ENCODE peak calls at places on chromosomes 13 and 19, in eight cellular contexts. One of them, this sample, is unnamed.

GRCh38 chr19:17073869-17074627 is 1.2 kb downstream of the HAUS8 start:
- DNase-seq in adrenal gland: peak; percentile 59
- DNase-seq in tibial nerve: no peak
- DNase-seq in effector memory CD4-positive, alpha-beta T cell: no peak
- DNase-seq in hepatocyte: no peak
- DNase-seq in stomach: no peak
- DNase-seq in breast epithelium: no peak
- DNase-seq in sigmoid colon: no peak
- DNase-seq in this sample: no peak

GRCh38 chr19:43486412-43486811 is 18.1 kb downstream of the PHLDB3 start:
- DNase-seq in hepatocyte: no peak
- DNase-seq in effector memory CD4-positive, alpha-beta T cell: no peak
- DNase-seq in sigmoid colon: no peak
- DNase-seq in tibial nerve: no peak
- DNase-seq in adrenal gland: no peak
- DNase-seq in breast epithelium: no peak
- DNase-seq in stomach: no peak
- DNase-seq in this sample: no peak

GRCh38 chr13:44759222-44759721 is 183.1 kb upstream of the TSC22D1 start:
- DNase-seq in breast epithelium: no peak
- DNase-seq in hepatocyte: peak; percentile 25
- DNase-seq in stomach: peak; percentile 41
- DNase-seq in sigmoid colon: no peak
- DNase-seq in effector memory CD4-positive, alpha-beta T cell: no peak
- DNase-seq in adrenal gland: no peak
- DNase-seq in tibial nerve: no peak
- DNase-seq in this sample: no peak

GRCh38 chr19:38850976-38851621 is 1.3 kb upstream of the HNRNPL start:
- DNase-seq in effector memory CD4-positive, alpha-beta T cell: peak; percentile 26
- DNase-seq in breast epithelium: no peak
- DNase-seq in sigmoid colon: peak; percentile 80
- DNase-seq in adrenal gland: peak; percentile 63
- DNase-seq in hepatocyte: peak; percentile 41
- DNase-seq in stomach: no peak
- DNase-seq in tibial nerve: no peak
- DNase-seq in this sample: no peak

GRCh38 chr13:60619461-60619860 is 222.4 kb downstream of the TDRD3 start:
- DNase-seq in effector memory CD4-positive, alpha-beta T cell: no peak
- DNase-seq in adrenal gland: no peak
- DNase-seq in hepatocyte: no peak
- DNase-seq in sigmoid colon: no peak
- DNase-seq in breast epithelium: no peak
- DNase-seq in tibial nerve: no peak
- DNase-seq in stomach: no peak
- DNase-seq in this sample: no peak

GRCh38 chr19:632228-633067 is 889 bp downstream of the POLRMT start:
- DNase-seq in tibial nerve: peak; percentile 52
- DNase-seq in breast epithelium: no peak
- DNase-seq in effector memory CD4-positive, alpha-beta T cell: no peak
- DNase-seq in adrenal gland: peak; percentile 76
- DNase-seq in stomach: no peak
- DNase-seq in sigmoid colon: no peak
- DNase-seq in hepatocyte: peak; percentile 75
- DNase-seq in this sample: peak; percentile 49

GRCh38 chr19:16661480-16662034 is 618 bp downstream of the TMEM38A start:
- DNase-seq in breast epithelium: no peak
- DNase-seq in tibial nerve: peak; percentile 17
- DNase-seq in effector memory CD4-positive, alpha-beta T cell: no peak
- DNase-seq in stomach: peak; percentile 33
- DNase-seq in adrenal gland: peak; percentile 49
- DNase-seq in sigmoid colon: peak; percentile 76
- DNase-seq in hepatocyte: peak; percentile 24
- DNase-seq in this sample: no peak

GRCh38 chr13:66424417-66424816 is 805.7 kb downstream of the PCDH9 start:
- DNase-seq in hepatocyte: no peak
- DNase-seq in stomach: no peak
- DNase-seq in sigmoid colon: no peak
- DNase-seq in adrenal gland: no peak
- DNase-seq in tibial nerve: no peak
- DNase-seq in effector memory CD4-positive, alpha-beta T cell: no peak
- DNase-seq in breast epithelium: no peak
- DNase-seq in this sample: peak; percentile 43

GRCh38 chr13:79776538-79776937 is 295.6 kb downstream of the NDFIP2 start:
- DNase-seq in effector memory CD4-positive, alpha-beta T cell: no peak
- DNase-seq in breast epithelium: no peak
- DNase-seq in tibial nerve: no peak
- DNase-seq in sigmoid colon: no peak
- DNase-seq in hepatocyte: no peak
- DNase-seq in stomach: no peak
- DNase-seq in adrenal gland: no peak
- DNase-seq in this sample: no peak

GRCh38 chr13:27006519-27007161 is 165.0 kb downstream of the USP12 start:
- DNase-seq in hepatocyte: peak; percentile 63
- DNase-seq in sigmoid colon: peak; percentile 70
- DNase-seq in effector memory CD4-positive, alpha-beta T cell: no peak
- DNase-seq in adrenal gland: no peak
- DNase-seq in breast epithelium: no peak
- DNase-seq in stomach: peak; percentile 54
- DNase-seq in tibial nerve: no peak
- DNase-seq in this sample: no peak

GRCh38 chr13:42798118-42798517 is 16.7 kb downstream of the FAM216B start:
- DNase-seq in effector memory CD4-positive, alpha-beta T cell: no peak
- DNase-seq in adrenal gland: no peak
- DNase-seq in stomach: no peak
- DNase-seq in sigmoid colon: no peak
- DNase-seq in breast epithelium: no peak
- DNase-seq in hepatocyte: no peak
- DNase-seq in tibial nerve: no peak
- DNase-seq in this sample: no peak

GRCh38 chr13:95641291-95641811 is 3.2 kb downstream of the DZIP1 start:
- DNase-seq in effector memory CD4-positive, alpha-beta T cell: no peak
- DNase-seq in breast epithelium: no peak
- DNase-seq in sigmoid colon: peak; percentile 76
- DNase-seq in hepatocyte: peak; percentile 10
- DNase-seq in adrenal gland: no peak
- DNase-seq in stomach: no peak
- DNase-seq in tibial nerve: no peak
- DNase-seq in this sample: no peak
- H3K27ac ChIP-seq in effector memory CD4-positive, alpha-beta T cell: no peak overlapping the region
- H3K27ac ChIP-seq in breast epithelium: peak overlapping the region; percentile 19
- H3K27ac ChIP-seq in sigmoid colon: peak overlapping the region; percentile 47
- H3K27ac ChIP-seq in hepatocyte: no peak overlapping the region
- H3K27ac ChIP-seq in adrenal gland: no peak overlapping the region
- H3K27ac ChIP-seq in stomach: no peak overlapping the region
- H3K27ac ChIP-seq in tibial nerve: no peak overlapping the region
- H3K27ac ChIP-seq in this sample: no peak overlapping the region

GRCh38 chr19:6378036-6378435 is 2.3 kb upstream of the PSPN start:
- DNase-seq in hepatocyte: peak; percentile 63
- DNase-seq in adrenal gland: no peak
- DNase-seq in effector memory CD4-positive, alpha-beta T cell: no peak
- DNase-seq in stomach: no peak
- DNase-seq in sigmoid colon: no peak
- DNase-seq in tibial nerve: no peak
- DNase-seq in breast epithelium: no peak
- DNase-seq in this sample: peak; percentile 6
- H3K27ac ChIP-seq in hepatocyte: peak overlapping the region; percentile 55
- H3K27ac ChIP-seq in adrenal gland: no peak overlapping the region
- H3K27ac ChIP-seq in effector memory CD4-positive, alpha-beta T cell: no peak overlapping the region
- H3K27ac ChIP-seq in stomach: no peak overlapping the region
- H3K27ac ChIP-seq in sigmoid colon: peak overlapping the region; percentile 35
- H3K27ac ChIP-seq in tibial nerve: peak overlapping the region; percentile 31
- H3K27ac ChIP-seq in breast epithelium: no peak overlapping the region
- H3K27ac ChIP-seq in this sample: no peak overlapping the region

DNA sequence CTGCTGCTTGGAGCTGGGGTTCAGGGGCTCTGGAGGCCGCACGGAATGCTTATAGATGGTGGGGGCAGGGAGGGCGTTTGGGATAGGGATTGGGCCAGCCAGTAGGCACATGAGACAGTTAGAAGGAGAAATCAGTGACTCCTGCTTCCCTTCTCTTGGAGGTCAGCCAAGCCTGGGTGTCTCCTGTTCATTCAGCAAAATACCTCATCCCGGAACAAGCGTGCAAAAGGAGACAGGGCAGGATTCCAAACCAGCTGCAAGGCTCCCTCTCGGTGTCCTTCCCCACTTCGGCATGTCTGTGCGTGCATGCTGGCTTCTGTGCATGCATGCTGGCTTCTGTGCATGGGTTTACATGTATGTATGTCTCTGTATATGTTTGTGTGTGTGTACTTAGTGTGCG is 37.3 kb upstream of the PEPD start:
- DNase-seq in adrenal gland: no peak
- DNase-seq in tibial nerve: peak; percentile 6
- DNase-seq in stomach: no peak
- DNase-seq in sigmoid colon: peak; percentile 43
- DNase-seq in effector memory CD4-positive, alpha-beta T cell: no peak
- DNase-seq in hepatocyte: no peak
- DNase-seq in breast epithelium: peak; percentile 31
- DNase-seq in this sample: peak; percentile 28
- H3K27ac ChIP-seq in adrenal gland: no peak overlapping the region
- H3K27ac ChIP-seq in tibial nerve: no peak overlapping the region
- H3K27ac ChIP-seq in stomach: no peak overlapping the region
- H3K27ac ChIP-seq in sigmoid colon: no peak overlapping the region
- H3K27ac ChIP-seq in effector memory CD4-positive, alpha-beta T cell: no peak overlapping the region
- H3K27ac ChIP-seq in hepatocyte: no peak overlapping the region
- H3K27ac ChIP-seq in breast epithelium: no peak overlapping the region
- H3K27ac ChIP-seq in this sample: no peak overlapping the region

GRCh38 chr19:8396185-8396562 is 6.0 kb downstream of the RAB11B start:
- DNase-seq in stomach: no peak
- DNase-seq in sigmoid colon: no peak
- DNase-seq in adrenal gland: no peak
- DNase-seq in effector memory CD4-positive, alpha-beta T cell: no peak
- DNase-seq in breast epithelium: no peak
- DNase-seq in hepatocyte: no peak
- DNase-seq in tibial nerve: no peak
- DNase-seq in this sample: no peak

GRCh38 chr19:8395621-8396082 is 5.5 kb downstream of the RAB11B start:
- DNase-seq in adrenal gland: no peak
- DNase-seq in sigmoid colon: no peak
- DNase-seq in breast epithelium: no peak
- DNase-seq in hepatocyte: no peak
- DNase-seq in effector memory CD4-positive, alpha-beta T cell: no peak
- DNase-seq in tibial nerve: no peak
- DNase-seq in stomach: no peak
- DNase-seq in this sample: no peak

GRCh38 chr19:8397746-8398721 is 7.9 kb downstream of the RAB11B start:
- DNase-seq in adrenal gland: no peak
- DNase-seq in hepatocyte: no peak
- DNase-seq in breast epithelium: no peak
- DNase-seq in effector memory CD4-positive, alpha-beta T cell: no peak
- DNase-seq in tibial nerve: no peak
- DNase-seq in sigmoid colon: no peak
- DNase-seq in stomach: no peak
- DNase-seq in this sample: no peak

GRCh38 chr19:8397291-8397690 is 7.1 kb downstream of the RAB11B start:
- DNase-seq in tibial nerve: no peak
- DNase-seq in effector memory CD4-positive, alpha-beta T cell: no peak
- DNase-seq in stomach: no peak
- DNase-seq in breast epithelium: no peak
- DNase-seq in hepatocyte: no peak
- DNase-seq in sigmoid colon: no peak
- DNase-seq in adrenal gland: no peak
- DNase-seq in this sample: no peak

GRCh38 chr19:8396563-8397203 is 6.5 kb downstream of the RAB11B start:
- DNase-seq in effector memory CD4-positive, alpha-beta T cell: peak; percentile 64
- DNase-seq in adrenal gland: peak; percentile 77
- DNase-seq in hepatocyte: peak; percentile 64
- DNase-seq in breast epithelium: peak; percentile 79
- DNase-seq in tibial nerve: peak; percentile 43
- DNase-seq in stomach: peak; percentile 75
- DNase-seq in sigmoid colon: peak; percentile 86
- DNase-seq in this sample: peak; percentile 60
- H3K27ac ChIP-seq in effector memory CD4-positive, alpha-beta T cell: no peak overlapping the region
- H3K27ac ChIP-seq in adrenal gland: no peak overlapping the region
- H3K27ac ChIP-seq in hepatocyte: peak overlapping the region; percentile 4
- H3K27ac ChIP-seq in breast epithelium: peak overlapping the region; percentile 100
- H3K27ac ChIP-seq in tibial nerve: peak overlapping the region; percentile 57
- H3K27ac ChIP-seq in stomach: no peak overlapping the region
- H3K27ac ChIP-seq in sigmoid colon: no peak overlapping the region
- H3K27ac ChIP-seq in this sample: no peak overlapping the region

GRCh38 chr19:41327076-41327475 is 17.1 kb downstream of the CCDC97 start:
- DNase-seq in effector memory CD4-positive, alpha-beta T cell: no peak
- DNase-seq in sigmoid colon: no peak
- DNase-seq in stomach: no peak
- DNase-seq in breast epithelium: no peak
- DNase-seq in adrenal gland: no peak
- DNase-seq in hepatocyte: no peak
- DNase-seq in tibial nerve: no peak
- DNase-seq in this sample: no peak

GRCh38 chr19:41327499-41328156 is 17.7 kb downstream of the CCDC97 start:
- DNase-seq in hepatocyte: no peak
- DNase-seq in breast epithelium: peak; percentile 78
- DNase-seq in adrenal gland: peak; percentile 62
- DNase-seq in effector memory CD4-positive, alpha-beta T cell: peak; percentile 97
- DNase-seq in stomach: peak; percentile 87
- DNase-seq in tibial nerve: no peak
- DNase-seq in sigmoid colon: no peak
- DNase-seq in this sample: peak; percentile 77

GRCh38 chr19:41330476-41330875 is 20.5 kb downstream of the CCDC97 start:
- DNase-seq in hepatocyte: no peak
- DNase-seq in effector memory CD4-positive, alpha-beta T cell: no peak
- DNase-seq in sigmoid colon: no peak
- DNase-seq in adrenal gland: no peak
- DNase-seq in stomach: no peak
- DNase-seq in tibial nerve: no peak
- DNase-seq in breast epithelium: no peak
- DNase-seq in this sample: no peak

GRCh38 chr19:41328157-41328817 is 18.3 kb downstream of the CCDC97 start:
- DNase-seq in hepatocyte: no peak
- DNase-seq in breast epithelium: no peak
- DNase-seq in tibial nerve: no peak
- DNase-seq in stomach: no peak
- DNase-seq in adrenal gland: peak; percentile 22
- DNase-seq in sigmoid colon: no peak
- DNase-seq in effector memory CD4-positive, alpha-beta T cell: no peak
- DNase-seq in this sample: no peak

GRCh38 chr19:41328818-41329220 is 18.8 kb downstream of the CCDC97 start:
- DNase-seq in breast epithelium: no peak
- DNase-seq in effector memory CD4-positive, alpha-beta T cell: no peak
- DNase-seq in stomach: no peak
- DNase-seq in tibial nerve: no peak
- DNase-seq in adrenal gland: no peak
- DNase-seq in hepatocyte: no peak
- DNase-seq in sigmoid colon: no peak
- DNase-seq in this sample: no peak
- H3K27ac ChIP-seq in breast epithelium: peak overlapping the region; percentile 81
- H3K27ac ChIP-seq in effector memory CD4-positive, alpha-beta T cell: peak overlapping the region; percentile 87
- H3K27ac ChIP-seq in stomach: peak overlapping the region; percentile 47
- H3K27ac ChIP-seq in tibial nerve: peak overlapping the region; percentile 83
- H3K27ac ChIP-seq in adrenal gland: peak overlapping the region; percentile 39
- H3K27ac ChIP-seq in hepatocyte: no peak overlapping the region
- H3K27ac ChIP-seq in sigmoid colon: no peak overlapping the region
- H3K27ac ChIP-seq in this sample: no peak overlapping the region

DNA sequence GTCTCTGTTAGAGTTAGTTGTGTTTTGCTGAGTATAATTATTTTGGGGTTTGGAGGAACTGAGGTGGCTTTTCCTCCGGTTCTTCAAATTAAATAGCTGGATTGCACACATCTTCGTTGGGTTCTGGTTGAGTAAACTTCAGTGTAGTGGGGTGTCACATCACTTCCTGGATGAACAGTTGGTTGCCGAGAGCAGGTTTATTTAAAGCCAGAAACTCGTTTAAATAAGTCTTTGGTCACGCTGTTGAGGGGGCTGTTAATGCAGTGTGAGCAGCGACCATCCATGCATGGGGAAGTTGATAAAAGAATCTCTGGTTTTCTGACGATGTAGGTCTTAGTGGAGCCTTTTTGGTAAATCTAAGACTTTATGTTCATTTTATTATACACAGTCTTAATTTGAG is 351.2 kb upstream of the ARGLU1 start:
- DNase-seq in stomach: no peak
- DNase-seq in effector memory CD4-positive, alpha-beta T cell: no peak
- DNase-seq in tibial nerve: no peak
- DNase-seq in breast epithelium: no peak
- DNase-seq in adrenal gland: no peak
- DNase-seq in sigmoid colon: no peak
- DNase-seq in hepatocyte: no peak
- DNase-seq in this sample: no peak
- H3K27ac ChIP-seq in stomach: no peak overlapping the region
- H3K27ac ChIP-seq in effector memory CD4-positive, alpha-beta T cell: no peak overlapping the region
- H3K27ac ChIP-seq in tibial nerve: peak overlapping the region; percentile 91
- H3K27ac ChIP-seq in breast epithelium: peak overlapping the region; percentile 52
- H3K27ac ChIP-seq in adrenal gland: no peak overlapping the region
- H3K27ac ChIP-seq in sigmoid colon: peak overlapping the region; percentile 28
- H3K27ac ChIP-seq in hepatocyte: peak overlapping the region; percentile 50
- H3K27ac ChIP-seq in this sample: no peak overlapping the region